ENCODE peak calls at places on chromosomes 11 and 22, in four cellular contexts. E, Z, S and Q are unnamed samples.

GRCh38 chr11:65692367-65692766 is 19.7 kb upstream of the KAT5 start:
- DNase-seq in E (peak), Z (no peak), S (no peak), Q (no peak)

GRCh38 chr11:33635161-33635560 is 65.5 kb downstream of the C11orf91 start:
- DNase-seq in E (no peak), Z (peak), S (peak), Q (peak)

GRCh38 chr11:117862019-117862725 is 14.3 kb downstream of the FXYD6 start:
- DNase-seq in E (no peak), Z (no peak), S (no peak), Q (no peak)

GRCh38 chr11:73198677-73199076 is 19.4 kb upstream of the P2RY2 start:
- DNase-seq in E (peak), Z (no peak), S (no peak), Q (peak)

GRCh38 chr22:49753276-49753884 is 74.3 kb downstream of the BRD1 start:
- DNase-seq in E (no peak), Z (no peak), S (no peak), Q (no peak)

GRCh38 chr11:124748481-124749338 is 3.3 kb downstream of the VSIG2 start:
- DNase-seq in E (no peak), Z (peak), S (peak), Q (no peak)

GRCh38 chr11:11395126-11395525 is 42.1 kb upstream of the CSNK2A3 start:
- DNase-seq in E (no peak), Z (no peak), S (no peak), Q (no peak)

GRCh38 chr11:71452354-71453020 is 516 bp upstream of the NADSYN1 start:
- DNase-seq in E (peak), Z (peak), S (peak), Q (peak)

GRCh38 chr11:78061088-78061920 is 2.4 kb upstream of the THRSP start:
- DNase-seq in E (no peak), Z (no peak), S (no peak), Q (no peak)

GRCh38 chr11:110121204-110121603 is 28.0 kb downstream of the ZC3H12C start:
- DNase-seq in E (no peak), Z (peak), S (peak), Q (peak)

GRCh38 chr22:46976598-46976997 is 214.1 kb downstream of the TBC1D22A start:
- DNase-seq in E (no peak), Z (no peak), S (no peak), Q (no peak)

GRCh38 chr22:30894371-30894740 is 74.2 kb downstream of the MORC2 start:
- DNase-seq in E (peak), Z (no peak), S (no peak), Q (no peak)

GRCh38 chr11:46203746-46204145 is 73.7 kb upstream of the CREB3L1 start:
- DNase-seq in E (no peak), Z (no peak), S (no peak), Q (no peak)

GRCh38 chr11:557328-558132 is 3.0 kb downstream of the LMNTD2 start:
- DNase-seq in E (no peak), Z (no peak), S (no peak), Q (no peak)

GRCh38 chr11:3001496-3001895 is 9.4 kb upstream of the NAP1L4 start:
- DNase-seq in E (no peak), Z (no peak), S (no peak), Q (no peak)

GRCh38 chr11:13784848-13785247 is 116.4 kb downstream of the FAR1 start:
- DNase-seq in E (no peak), Z (no peak), S (no peak), Q (no peak)

GRCh38 chr11:66221726-66222236 is 46.7 kb upstream of the RAB1B start:
- DNase-seq in E (no peak), Z (peak), S (no peak), Q (no peak)

GRCh38 chr11:99244613-99245012 is 223.9 kb downstream of the CNTN5 start:
- DNase-seq in E (no peak), Z (peak), S (peak), Q (no peak)

GRCh38 chr22:35860087-35860733 is 142.5 kb downstream of the APOL5 start:
- DNase-seq in E (no peak), Z (no peak), S (no peak), Q (no peak)

GRCh38 chr11:29343465-29344333 is 673.1 kb downstream of the KCNA4 start:
- DNase-seq in E (peak), Z (peak), S (peak), Q (peak)

GRCh38 chr11:46520971-46521745 is 72.7 kb downstream of the AMBRA1 start:
- DNase-seq in E (peak), Z (peak), S (peak), Q (peak)

DNA sequence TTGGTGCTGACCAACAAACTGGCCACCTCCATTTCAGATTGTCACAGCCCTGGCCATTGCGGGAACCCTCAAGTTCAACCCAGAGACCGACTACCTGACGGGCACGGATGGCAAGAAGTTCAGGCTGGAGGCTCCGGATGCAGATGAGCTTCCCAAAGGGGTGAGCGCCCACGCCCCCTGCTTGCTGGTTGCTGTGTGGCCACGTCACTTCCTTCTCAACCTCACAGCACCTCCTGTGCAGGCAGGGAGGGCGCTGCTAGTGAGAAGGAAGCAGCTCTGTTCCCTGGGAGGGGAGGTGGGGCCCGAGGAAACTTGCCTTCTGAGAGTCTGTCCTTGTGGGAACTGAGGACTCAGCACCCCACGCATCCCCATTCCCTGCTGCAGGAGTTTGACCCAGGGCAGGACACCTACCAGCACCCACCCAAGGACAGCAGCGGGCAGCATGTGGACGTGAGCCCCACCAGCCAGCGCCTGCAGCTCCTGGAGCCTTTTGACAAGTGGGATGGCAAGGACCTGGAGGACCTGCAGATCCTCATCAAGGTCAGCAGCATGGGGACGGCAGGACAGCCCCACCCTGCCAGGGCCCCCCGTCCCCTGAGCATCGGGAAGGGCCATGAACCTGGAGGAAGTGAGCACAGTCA is 19.3 kb downstream of the POLR3H start:
- DNase-seq in E (peak), Z (no peak), S (peak), Q (no peak)
- TF ChIP-seq CTCF in E (peak), Z (no peak), S (peak), Q (no peak)

DNA sequence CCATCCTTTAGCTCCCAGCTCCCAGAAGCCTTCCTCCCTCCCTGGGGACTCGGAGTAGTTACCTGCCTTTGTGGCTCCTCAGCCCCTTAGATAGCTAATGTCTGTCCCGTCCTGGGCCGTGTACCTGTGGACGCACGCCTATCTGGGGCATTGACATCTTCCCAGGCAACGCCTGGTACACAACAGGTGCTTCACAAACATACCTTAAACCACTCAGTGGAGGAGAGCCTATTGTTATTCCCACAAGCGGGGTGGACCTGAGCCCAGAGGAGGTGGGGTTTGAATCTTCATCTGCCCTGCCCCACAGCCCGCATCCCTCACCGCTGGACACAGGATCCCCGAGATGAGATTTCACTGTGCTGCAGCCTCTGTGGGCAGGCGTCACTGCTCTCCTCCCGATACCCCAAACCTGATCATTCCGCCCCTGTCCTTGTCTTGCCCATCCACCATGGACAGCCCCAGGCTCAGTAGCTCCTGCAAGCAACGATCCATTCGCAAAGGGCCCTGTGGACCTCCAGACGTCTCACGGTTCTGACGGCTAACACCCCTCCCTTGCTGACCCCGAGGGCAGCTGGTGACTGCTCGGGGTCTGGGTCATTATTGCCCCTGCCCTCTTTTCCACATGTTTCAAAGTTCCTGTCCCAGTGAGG is 73.8 kb upstream of the SHISAL1 start:
- DNase-seq in E (no peak), Z (no peak), S (no peak), Q (no peak)
- H3K4me3 ChIP-seq in E (no peak), Z (no peak), S (no peak), Q (no peak)

GRCh38 chr11:122116591-122116990 is 576 bp upstream of the BLID start:
- DNase-seq in E (no peak), Z (no peak), S (no peak), Q (no peak)

GRCh38 chr11:122114976-122115375 is 1.0 kb downstream of the BLID start:
- DNase-seq in E (no peak), Z (no peak), S (no peak), Q (no peak)

GRCh38 chr11:122113836-122114235 is 2.2 kb downstream of the BLID start:
- DNase-seq in E (no peak), Z (peak), S (peak), Q (peak)

GRCh38 chr11:122120096-122120495 is 4.1 kb upstream of the BLID start:
- DNase-seq in E (no peak), Z (no peak), S (no peak), Q (no peak)

DNA sequence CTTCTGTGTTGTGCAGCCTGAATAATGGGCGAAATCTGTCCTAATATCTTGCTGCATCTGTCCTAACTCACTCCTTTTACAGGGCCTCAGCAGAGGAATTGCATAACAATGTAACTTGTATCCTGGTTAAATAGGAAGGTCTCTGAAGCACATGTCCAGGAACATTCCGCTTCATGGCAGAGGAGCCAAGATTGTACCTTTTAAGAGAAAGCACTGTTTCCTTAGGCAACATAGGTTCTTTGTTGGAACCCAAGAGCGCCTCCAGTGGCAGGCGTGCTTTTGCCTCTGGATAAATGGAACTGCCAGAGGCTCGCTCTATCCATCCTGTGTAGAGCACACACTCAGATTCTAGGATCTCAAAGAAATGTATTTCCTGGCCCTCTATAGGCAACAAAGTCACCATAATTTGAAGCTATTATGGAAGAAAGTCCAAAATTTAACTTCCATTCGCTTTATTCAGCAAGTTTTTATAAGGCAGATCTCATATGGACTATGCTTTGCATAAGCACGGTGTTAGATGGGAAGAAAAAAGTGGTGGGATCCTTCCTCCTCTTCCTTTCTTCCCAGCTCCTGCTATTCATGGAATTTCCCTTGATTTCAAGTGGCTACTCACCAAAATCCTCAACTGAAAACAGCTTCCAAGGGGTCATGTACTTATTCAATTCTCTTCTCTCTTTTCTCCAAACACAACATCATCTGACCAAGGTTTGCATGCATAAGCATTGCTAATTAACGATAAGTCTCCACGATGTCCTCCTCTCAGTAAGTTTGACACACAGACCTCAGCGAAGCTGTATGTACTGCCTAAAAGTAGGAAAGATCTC is at the start of gene BLID:
- DNase-seq in E (peak), Z (peak), S (peak), Q (peak)
- TF ChIP-seq CTCF in E (peak), Z (peak), S (peak), Q (peak)

DNA sequence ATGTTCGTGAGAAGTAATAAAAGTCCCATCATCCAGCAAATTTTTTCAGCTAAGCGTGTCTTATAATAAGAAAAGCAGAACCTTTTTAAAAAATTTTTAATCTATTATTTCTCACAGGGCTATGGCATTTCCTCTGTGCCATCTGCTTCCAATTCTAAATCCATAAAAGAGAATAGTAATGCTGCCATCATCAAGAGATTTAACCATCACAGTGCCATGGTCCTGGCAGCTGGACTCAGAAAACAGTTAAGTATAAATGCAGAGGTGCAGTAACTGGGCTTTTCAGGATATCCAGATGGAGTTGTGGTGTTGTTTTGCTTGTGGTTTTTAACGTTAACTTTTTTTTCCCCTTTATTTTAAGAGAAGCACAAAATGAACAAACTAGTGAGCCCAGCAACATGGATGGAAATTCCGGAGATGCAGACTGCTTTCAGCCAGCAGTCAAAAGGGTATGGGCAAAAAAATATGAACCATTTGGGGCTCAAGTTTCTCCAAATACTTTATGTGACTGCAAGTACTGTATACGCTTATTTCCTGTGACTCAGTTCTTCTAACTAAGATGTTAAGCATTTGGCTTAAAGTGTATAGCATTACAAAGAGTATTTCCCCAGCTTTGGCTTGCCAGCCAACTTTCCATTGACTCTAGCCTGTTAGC is 25.2 kb downstream of the GTF2H1 start:
- DNase-seq in E (no peak), Z (peak), S (peak), Q (peak)
- H3K4me3 ChIP-seq in E (no peak), Z (no peak), S (no peak), Q (no peak)

DNA sequence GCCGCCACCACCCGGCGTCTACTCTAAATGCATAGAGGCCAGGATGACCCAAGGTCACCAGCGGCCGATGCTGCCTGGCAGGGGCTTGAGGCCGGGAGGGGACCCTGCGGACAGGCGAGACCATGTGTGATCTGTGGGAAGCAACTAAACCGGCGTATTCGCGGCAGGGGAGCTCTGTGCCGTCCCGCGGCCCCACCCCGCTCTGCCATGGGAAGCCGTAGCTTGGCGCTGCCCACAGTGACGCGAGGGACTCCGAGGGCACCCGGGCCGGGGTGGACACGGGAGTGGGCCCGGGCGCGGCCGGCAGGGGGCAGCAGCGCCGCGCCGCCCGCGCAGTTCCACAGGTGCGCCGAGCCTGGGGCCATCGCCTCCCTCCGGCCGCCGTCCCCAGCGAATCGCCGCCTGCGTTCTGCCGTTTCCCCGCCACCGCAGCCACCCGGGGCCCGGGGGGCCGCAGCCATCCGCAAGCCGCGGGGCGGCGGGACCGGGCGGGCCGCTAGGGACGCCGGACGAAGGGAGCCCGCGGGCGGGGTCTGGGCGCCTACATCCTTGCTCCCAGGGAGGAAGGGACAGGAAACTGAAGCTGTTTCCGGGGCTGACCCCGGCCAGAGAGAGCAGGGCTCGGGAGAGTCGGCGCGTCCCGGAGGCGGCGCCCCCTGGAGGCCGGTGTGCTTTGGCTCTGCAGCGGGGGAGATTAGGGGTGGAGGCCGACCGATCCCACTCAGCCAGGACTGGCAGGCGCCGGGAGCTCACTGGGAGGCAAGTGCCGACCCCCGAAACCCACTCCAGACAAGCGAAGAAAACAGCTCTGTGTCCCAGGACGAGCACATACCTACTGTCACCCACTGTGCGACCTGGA is 12.5 kb upstream of the HDHD5 start:
- DNase-seq in E (peak), Z (peak), S (peak), Q (peak)
- TF ChIP-seq CTCF in E (peak), Z (peak), S (peak), Q (peak)

DNA sequence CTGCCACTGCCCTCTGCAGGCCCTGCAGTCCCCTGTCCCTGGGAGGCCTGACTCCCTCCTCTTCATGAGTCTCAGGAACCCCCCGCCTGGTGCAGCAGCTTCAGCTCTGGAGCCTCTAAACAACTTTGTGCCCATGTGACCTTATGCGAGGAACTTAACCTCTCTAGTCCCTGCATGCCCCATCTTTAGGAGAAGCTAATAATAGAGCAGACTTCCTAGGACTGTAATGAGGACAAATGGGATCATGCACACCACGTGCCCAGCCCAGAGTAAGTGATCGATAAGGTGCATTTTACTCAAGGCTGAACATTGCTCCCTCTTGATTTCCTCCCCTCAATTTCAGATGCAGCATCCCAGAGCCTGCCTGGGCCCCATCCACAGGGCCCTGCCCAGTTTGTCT is 19.0 kb downstream of the KCNJ4 start:
- DNase-seq in E (no peak), Z (no peak), S (no peak), Q (no peak)
- H3K4me3 ChIP-seq in E (no peak), Z (no peak), S (no peak), Q (no peak)

DNA sequence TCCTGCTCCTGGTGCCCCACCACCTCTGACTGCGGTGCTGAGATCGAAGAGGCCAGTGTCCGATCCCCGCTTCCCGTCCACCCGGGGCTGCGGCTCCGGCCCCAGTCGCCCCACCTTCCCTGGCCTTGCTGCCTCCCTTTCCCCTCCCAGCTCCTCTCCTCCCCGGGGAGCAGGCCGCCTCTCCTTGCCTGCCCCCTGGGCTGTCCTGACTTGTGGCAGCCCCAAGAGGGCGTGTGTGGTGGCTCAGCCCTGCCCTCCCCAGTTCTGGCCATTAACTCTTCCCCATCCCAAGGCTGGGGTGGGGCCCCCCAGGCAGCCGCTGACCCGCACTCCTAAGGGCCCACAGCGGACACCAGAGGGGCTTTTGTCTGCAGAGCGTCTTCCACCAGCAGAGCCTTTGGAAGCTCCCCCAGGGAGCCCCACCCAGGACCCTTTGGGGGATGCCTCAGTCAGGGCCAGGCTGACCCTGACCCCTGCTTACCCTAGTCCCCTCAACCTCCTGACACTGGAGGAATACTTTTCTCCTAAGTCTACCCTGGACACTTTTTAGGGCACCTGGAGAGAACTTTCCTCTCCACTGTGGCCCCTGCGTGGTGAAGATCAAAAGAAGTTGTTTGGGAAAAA is 16.7 kb downstream of the RTN4RL2 start:
- DNase-seq in E (peak), Z (peak), S (peak), Q (no peak)
- TF ChIP-seq CTCF in E (peak), Z (peak), S (peak), Q (peak)